ENCODE peak calls at places on chromosome 22, in seven cellular contexts. One of them, this sample, is unnamed.

GRCh38 chr22:30325724-30326703 is 727 bp downstream of the TBC1D10A start:
- DNase-seq in fibroblast of mammary gland: no peak
- DNase-seq in HuH-7: peak
- DNase-seq in MV-4-11: no peak
- DNase-seq in stimulated activated CD4-positive, alpha-beta T cell treated with anti-CD3 and anti-CD28 coated beads, Interleukin-1b, Interleukin-23, amount 100 ng/mL, for 4 hours: no peak
- DNase-seq in foreskin fibroblast: no peak
- DNase-seq in astrocyte of the hippocampus: no peak
- DNase-seq in this sample: no peak

GRCh38 chr22:41998361-41999261 is at the start of gene WBP2NL:
- DNase-seq in fibroblast of mammary gland: peak
- DNase-seq in astrocyte of the hippocampus: peak
- DNase-seq in MV-4-11: peak
- DNase-seq in foreskin fibroblast: peak
- DNase-seq in stimulated activated CD4-positive, alpha-beta T cell treated with anti-CD3 and anti-CD28 coated beads, Interleukin-1b, Interleukin-23, amount 100 ng/mL, for 4 hours: peak
- DNase-seq in HuH-7: peak
- DNase-seq in this sample: no peak

GRCh38 chr22:36541831-36542391 is 12.9 kb upstream of the EIF3D start:
- DNase-seq in fibroblast of mammary gland: peak
- DNase-seq in stimulated activated CD4-positive, alpha-beta T cell treated with anti-CD3 and anti-CD28 coated beads, Interleukin-1b, Interleukin-23, amount 100 ng/mL, for 4 hours: no peak
- DNase-seq in foreskin fibroblast: peak
- DNase-seq in MV-4-11: no peak
- DNase-seq in astrocyte of the hippocampus: peak
- DNase-seq in HuH-7: no peak
- DNase-seq in this sample: no peak

GRCh38 chr22:43446881-43447280 is 35.1 kb downstream of the MPPED1 start:
- DNase-seq in MV-4-11: peak
- DNase-seq in stimulated activated CD4-positive, alpha-beta T cell treated with anti-CD3 and anti-CD28 coated beads, Interleukin-1b, Interleukin-23, amount 100 ng/mL, for 4 hours: no peak
- DNase-seq in astrocyte of the hippocampus: no peak
- DNase-seq in fibroblast of mammary gland: no peak
- DNase-seq in foreskin fibroblast: no peak
- DNase-seq in HuH-7: no peak
- DNase-seq in this sample: no peak

GRCh38 chr22:35739642-35740041 is 22.0 kb downstream of the APOL5 start:
- DNase-seq in MV-4-11: no peak
- DNase-seq in foreskin fibroblast: no peak
- DNase-seq in stimulated activated CD4-positive, alpha-beta T cell treated with anti-CD3 and anti-CD28 coated beads, Interleukin-1b, Interleukin-23, amount 100 ng/mL, for 4 hours: no peak
- DNase-seq in fibroblast of mammary gland: peak
- DNase-seq in astrocyte of the hippocampus: peak
- DNase-seq in HuH-7: no peak
- DNase-seq in this sample: no peak

GRCh38 chr22:33274214-33274828 is 216.1 kb upstream of the SYN3 start:
- DNase-seq in foreskin fibroblast: no peak
- DNase-seq in fibroblast of mammary gland: peak
- DNase-seq in MV-4-11: peak
- DNase-seq in stimulated activated CD4-positive, alpha-beta T cell treated with anti-CD3 and anti-CD28 coated beads, Interleukin-1b, Interleukin-23, amount 100 ng/mL, for 4 hours: no peak
- DNase-seq in astrocyte of the hippocampus: no peak
- DNase-seq in HuH-7: peak
- DNase-seq in this sample: peak

GRCh38 chr22:42116848-42117424 is 13.7 kb downstream of the CYP2D6 start:
- DNase-seq in stimulated activated CD4-positive, alpha-beta T cell treated with anti-CD3 and anti-CD28 coated beads, Interleukin-1b, Interleukin-23, amount 100 ng/mL, for 4 hours: no peak
- DNase-seq in fibroblast of mammary gland: peak
- DNase-seq in HuH-7: no peak
- DNase-seq in foreskin fibroblast: peak
- DNase-seq in MV-4-11: no peak
- DNase-seq in astrocyte of the hippocampus: no peak
- DNase-seq in this sample: no peak

GRCh38 chr22:31607696-31608095 is 54.3 kb downstream of the PISD start:
- DNase-seq in MV-4-11: no peak
- DNase-seq in HuH-7: no peak
- DNase-seq in astrocyte of the hippocampus: no peak
- DNase-seq in stimulated activated CD4-positive, alpha-beta T cell treated with anti-CD3 and anti-CD28 coated beads, Interleukin-1b, Interleukin-23, amount 100 ng/mL, for 4 hours: no peak
- DNase-seq in fibroblast of mammary gland: no peak
- DNase-seq in foreskin fibroblast: no peak
- DNase-seq in this sample: no peak

GRCh38 chr22:45211435-45211834 is 29.3 kb downstream of the KIAA0930 start:
- DNase-seq in fibroblast of mammary gland: peak
- DNase-seq in MV-4-11: no peak
- DNase-seq in foreskin fibroblast: peak
- DNase-seq in HuH-7: no peak
- DNase-seq in stimulated activated CD4-positive, alpha-beta T cell treated with anti-CD3 and anti-CD28 coated beads, Interleukin-1b, Interleukin-23, amount 100 ng/mL, for 4 hours: no peak
- DNase-seq in astrocyte of the hippocampus: no peak
- DNase-seq in this sample: no peak

GRCh38 chr22:38755155-38755910 is 465 bp downstream of the SUN2 start:
- DNase-seq in stimulated activated CD4-positive, alpha-beta T cell treated with anti-CD3 and anti-CD28 coated beads, Interleukin-1b, Interleukin-23, amount 100 ng/mL, for 4 hours: no peak
- DNase-seq in MV-4-11: peak
- DNase-seq in foreskin fibroblast: peak
- DNase-seq in fibroblast of mammary gland: peak
- DNase-seq in astrocyte of the hippocampus: peak
- DNase-seq in HuH-7: peak
- DNase-seq in this sample: peak

GRCh38 chr22:29914991-29915390 is 32.0 kb downstream of the MTMR3 start:
- DNase-seq in MV-4-11: no peak
- DNase-seq in fibroblast of mammary gland: no peak
- DNase-seq in stimulated activated CD4-positive, alpha-beta T cell treated with anti-CD3 and anti-CD28 coated beads, Interleukin-1b, Interleukin-23, amount 100 ng/mL, for 4 hours: no peak
- DNase-seq in HuH-7: no peak
- DNase-seq in foreskin fibroblast: no peak
- DNase-seq in astrocyte of the hippocampus: no peak
- DNase-seq in this sample: no peak

GRCh38 chr22:44685384-44686056 is 16.5 kb upstream of the PRR5 start:
- DNase-seq in HuH-7: peak
- DNase-seq in astrocyte of the hippocampus: peak
- DNase-seq in foreskin fibroblast: no peak
- DNase-seq in fibroblast of mammary gland: peak
- DNase-seq in stimulated activated CD4-positive, alpha-beta T cell treated with anti-CD3 and anti-CD28 coated beads, Interleukin-1b, Interleukin-23, amount 100 ng/mL, for 4 hours: peak
- DNase-seq in MV-4-11: peak
- DNase-seq in this sample: peak

GRCh38 chr22:26981111-26981510 is 323.7 kb downstream of the MIAT start:
- DNase-seq in astrocyte of the hippocampus: no peak
- DNase-seq in foreskin fibroblast: no peak
- DNase-seq in stimulated activated CD4-positive, alpha-beta T cell treated with anti-CD3 and anti-CD28 coated beads, Interleukin-1b, Interleukin-23, amount 100 ng/mL, for 4 hours: no peak
- DNase-seq in fibroblast of mammary gland: no peak
- DNase-seq in HuH-7: no peak
- DNase-seq in MV-4-11: no peak
- DNase-seq in this sample: no peak

GRCh38 chr22:17260950-17261349 is 41.7 kb upstream of the ADA2 start:
- DNase-seq in astrocyte of the hippocampus: no peak
- DNase-seq in foreskin fibroblast: no peak
- DNase-seq in HuH-7: no peak
- DNase-seq in stimulated activated CD4-positive, alpha-beta T cell treated with anti-CD3 and anti-CD28 coated beads, Interleukin-1b, Interleukin-23, amount 100 ng/mL, for 4 hours: no peak
- DNase-seq in fibroblast of mammary gland: no peak
- DNase-seq in MV-4-11: no peak
- DNase-seq in this sample: no peak

GRCh38 chr22:22060200-22061084 is 77.9 kb upstream of the TOP3B start:
- DNase-seq in foreskin fibroblast: no peak
- DNase-seq in MV-4-11: peak
- DNase-seq in fibroblast of mammary gland: peak
- DNase-seq in stimulated activated CD4-positive, alpha-beta T cell treated with anti-CD3 and anti-CD28 coated beads, Interleukin-1b, Interleukin-23, amount 100 ng/mL, for 4 hours: peak
- DNase-seq in HuH-7: peak
- DNase-seq in astrocyte of the hippocampus: peak
- DNase-seq in this sample: peak

GRCh38 chr22:24952837-24953293 is 349 bp downstream of the KIAA1671 start:
- DNase-seq in HuH-7: peak
- DNase-seq in foreskin fibroblast: peak
- DNase-seq in fibroblast of mammary gland: peak
- DNase-seq in MV-4-11: no peak
- DNase-seq in stimulated activated CD4-positive, alpha-beta T cell treated with anti-CD3 and anti-CD28 coated beads, Interleukin-1b, Interleukin-23, amount 100 ng/mL, for 4 hours: no peak
- DNase-seq in astrocyte of the hippocampus: peak
- DNase-seq in this sample: no peak

GRCh38 chr22:29259253-29259899 is 8.4 kb downstream of the RHBDD3 start:
- DNase-seq in foreskin fibroblast: no peak
- DNase-seq in fibroblast of mammary gland: no peak
- DNase-seq in MV-4-11: no peak
- DNase-seq in stimulated activated CD4-positive, alpha-beta T cell treated with anti-CD3 and anti-CD28 coated beads, Interleukin-1b, Interleukin-23, amount 100 ng/mL, for 4 hours: no peak
- DNase-seq in astrocyte of the hippocampus: no peak
- DNase-seq in HuH-7: peak
- DNase-seq in this sample: peak

This sample was measured in NB4.